ENCODE peak calls at places on chromosome 9, in five cellular contexts. E is fibroblast of lung, R is HCT116, Q is AG10803, N is GM06990. U is an unnamed sample.

GRCh38 chr9:78296208-78296892 is 575 bp upstream of the PSAT1 start:
- DNase-seq in R (no peak), E (peak; percentile 56), N (peak; percentile 27), Q (peak; percentile 57), U (peak; percentile 48)

GRCh38 chr9:35611230-35611797 is 6.3 kb downstream of the TESK1 start:
- DNase-seq in R (peak; percentile 13), E (peak; percentile 32), Q (peak; percentile 47), N (no peak), U (peak; percentile 65)

GRCh38 chr9:109030426-109030825 is 17.1 kb upstream of the CTNNAL1 start:
- DNase-seq in E (no peak), R (no peak), Q (no peak), N (no peak), U (no peak)

GRCh38 chr9:18611946-18612345 is 138.0 kb downstream of the ADAMTSL1 start:
- DNase-seq in Q (no peak), E (no peak), N (no peak), R (no peak), U (no peak)

GRCh38 chr9:133600747-133601146 is 8.4 kb downstream of the FAM163B start:
- DNase-seq in E (no peak), Q (no peak), R (no peak), N (no peak), U (no peak)

GRCh38 chr9:16316911-16317817 is 553.3 kb downstream of the BNC2 start:
- DNase-seq in N (no peak), E (no peak), R (no peak), Q (no peak), U (no peak)

GRCh38 chr9:133280387-133280786 is 5.4 kb upstream of the ABO start:
- DNase-seq in Q (no peak), R (no peak), N (no peak), E (no peak), U (no peak)

GRCh38 chr9:123382659-123383511 is 26.9 kb downstream of the CRB2 start:
- DNase-seq in N (no peak), E (no peak), Q (no peak), R (no peak), U (no peak)

GRCh38 chr9:133864011-133864410 is 125.9 kb upstream of the SARDH start:
- DNase-seq in N (no peak), E (no peak), Q (no peak), R (no peak), U (no peak)

GRCh38 chr9:136103651-136104487 is 8.8 kb upstream of the NACC2 start:
- DNase-seq in E (no peak), N (no peak), R (no peak), Q (no peak), U (no peak)

GRCh38 chr9:21969011-21969935 is 24.9 kb downstream of the CDKN2A start:
- DNase-seq in N (no peak), Q (no peak), R (no peak), E (no peak), U (peak; percentile 74)

GRCh38 chr9:22617156-22617555 is 170.5 kb downstream of the DMRTA1 start:
- DNase-seq in R (no peak), Q (no peak), E (no peak), N (no peak), U (no peak)

GRCh38 chr9:89022902-89023301 is 31.6 kb downstream of the S1PR3 start:
- DNase-seq in N (no peak), R (no peak), E (peak; percentile 79), Q (peak; percentile 68), U (peak; percentile 87)

GRCh38 chr9:136275655-136276429 is 28.1 kb downstream of the CCDC187 start:
- DNase-seq in N (no peak), E (no peak), R (no peak), Q (no peak), U (no peak)

GRCh38 chr9:93093081-93093448 is 3.0 kb upstream of the CARD19 start:
- DNase-seq in E (no peak), N (no peak), R (no peak), Q (no peak), U (no peak)

GRCh38 chr9:120857481-120857880 is 14.8 kb upstream of the PSMD5 start:
- DNase-seq in Q (no peak), N (no peak), R (no peak), E (no peak), U (no peak)

GRCh38 chr9:76302947-76303550 is 91.2 kb downstream of the RFK start:
- DNase-seq in R (peak; percentile 29), N (no peak), E (peak; percentile 47), Q (peak; percentile 69), U (peak; percentile 83)

GRCh38 chr9:115209601-115210306 is 91.8 kb upstream of the TNC start:
- DNase-seq in E (peak; percentile 83), N (peak; percentile 56), Q (no peak), R (no peak), U (peak; percentile 32)

GRCh38 chr9:78369644-78370219 is 72.8 kb downstream of the PSAT1 start:
- DNase-seq in N (no peak), Q (peak; percentile 57), E (peak; percentile 53), R (peak; percentile 52), U (peak; percentile 88)

GRCh38 chr9:133683494-133684460 is 47.6 kb downstream of the DBH start:
- DNase-seq in N (no peak), E (peak; percentile 18), Q (peak; percentile 2), R (no peak), U (peak; percentile 61)

GRCh38 chr9:130959809-130960334 is 20.8 kb upstream of the FIBCD1 start:
- DNase-seq in R (no peak), N (no peak), Q (no peak), E (no peak), U (no peak)

GRCh38 chr9:38432922-38433510 is 8.8 kb upstream of the IGFBPL1 start:
- DNase-seq in Q (peak; percentile 46), N (no peak), R (peak; percentile 37), E (peak; percentile 29), U (peak; percentile 72)

GRCh38 chr9:27054841-27055240 is 49.4 kb upstream of the LRRC19 start:
- DNase-seq in R (no peak), Q (no peak), N (no peak), E (no peak), U (no peak)

GRCh38 chr9:27065288-27065687 is 43.7 kb upstream of the TEK start:
- DNase-seq in R (no peak), E (no peak), Q (no peak), N (no peak), U (peak; percentile 14)

GRCh38 chr9:27054125-27054524 is 48.7 kb upstream of the LRRC19 start:
- DNase-seq in N (no peak), E (no peak), R (no peak), Q (no peak), U (no peak)

GRCh38 chr9:27059907-27060306 is 49.1 kb upstream of the TEK start:
- DNase-seq in Q (no peak), N (no peak), E (no peak), R (no peak), U (peak; percentile 13)

GRCh38 chr9:27059406-27059805 is 49.6 kb upstream of the TEK start:
- DNase-seq in R (no peak), Q (no peak), N (no peak), E (peak; percentile 67), U (no peak)
- TF ChIP-seq CTCF in R (no peak), Q (no peak), N (no peak), E (no peak), U (no peak)

GRCh38 chr9:92035687-92036410 is 79.4 kb downstream of the SPTLC1 start:
- DNase-seq in E (no peak), Q (peak; percentile 87), R (no peak), N (no peak), U (peak; percentile 89)
- H3K4me3 ChIP-seq in E (no peak overlapping the region), Q (no peak overlapping the region), R (no peak overlapping the region), N (no peak overlapping the region), U (no peak overlapping the region)

GRCh38 chr9:85900504-85901201 is 40.3 kb upstream of the NAA35 start:
- DNase-seq in R (peak; percentile 37), N (no peak), E (peak; percentile 15), Q (peak; percentile 41), U (peak; percentile 74)
- TF ChIP-seq CTCF in R (peak; percentile 59), N (peak; percentile 82), E (peak; percentile 87), Q (peak; percentile 83), U (peak; percentile 92)

GRCh38 chr9:126624912-126625311 is 11.2 kb downstream of the LMX1B start:
- DNase-seq in N (no peak), R (no peak), E (no peak), Q (no peak), U (no peak)
- H3K4me3 ChIP-seq in N (no peak overlapping the region), R (no peak overlapping the region), E (no peak overlapping the region), Q (no peak overlapping the region), U (no peak overlapping the region)

GRCh38 chr9:34502471-34503335 is 20.1 kb downstream of the ENHO start:
- DNase-seq in N (no peak), R (no peak), E (no peak), Q (no peak), U (no peak)
- TF ChIP-seq CTCF in N (no peak), R (no peak), E (no peak), Q (no peak), U (no peak)

DNA sequence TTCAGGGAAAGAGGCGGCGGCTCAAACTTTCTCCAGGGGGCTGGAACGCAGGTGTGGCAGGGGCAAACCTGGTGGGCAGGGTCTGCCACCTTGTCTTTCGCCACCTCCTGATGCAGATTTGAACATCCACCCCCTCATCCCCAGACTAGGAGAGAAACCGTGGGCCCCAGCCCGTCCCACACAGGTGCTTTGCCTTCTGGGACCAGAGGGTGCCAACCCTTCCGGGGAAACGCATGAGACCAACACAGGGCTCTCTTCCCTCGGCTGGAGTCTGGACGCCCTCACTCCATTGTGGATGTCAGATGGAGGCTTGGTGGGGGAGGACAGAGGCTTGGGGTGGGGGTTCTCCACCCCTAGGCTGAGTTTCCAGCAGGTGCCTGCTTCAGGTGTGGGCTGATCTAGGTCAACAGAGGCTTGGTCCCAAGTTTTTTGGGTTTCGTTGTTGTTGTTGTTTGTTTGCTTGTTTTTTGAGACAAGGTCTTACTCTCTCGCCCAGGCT is 9.6 kb downstream of the C9orf50 start:
- DNase-seq in Q (no peak), E (no peak), N (no peak), R (no peak), U (no peak)
- H3K4me3 ChIP-seq in Q (peak overlapping the region; percentile 80), E (no peak overlapping the region), N (no peak overlapping the region), R (peak overlapping the region; percentile 64), U (peak overlapping the region; percentile 62)

U was measured in choroid plexus epithelial cell.